ENCODE peak calls at places on chromosomes 1 and 21, in seven cellular contexts. One of them, this sample, is unnamed.
A peak's percentile ranks its signal among the peaks of the same experiment; 100 is the strongest.

GRCh38 chr21:36579898-36580297 is 100.0 kb upstream of the CLDN14 start:
- DNase-seq in right atrium auricular region: no peak
- DNase-seq in lower lobe of right lung: no peak
- DNase-seq in HFFc6: no peak
- DNase-seq in fibroblast of pulmonary artery: no peak
- DNase-seq in cardiac muscle cell: no peak
- DNase-seq in D721Med: no peak
- DNase-seq in this sample: no peak

GRCh38 chr1:156060937-156061636 is at the start of gene RAB25:
- DNase-seq in right atrium auricular region: no peak
- DNase-seq in lower lobe of right lung: peak; percentile 84
- DNase-seq in HFFc6: no peak
- DNase-seq in fibroblast of pulmonary artery: no peak
- DNase-seq in cardiac muscle cell: no peak
- DNase-seq in D721Med: no peak
- DNase-seq in this sample: no peak

GRCh38 chr1:210617306-210617705 is 288.6 kb downstream of the HHAT start:
- DNase-seq in right atrium auricular region: no peak
- DNase-seq in lower lobe of right lung: no peak
- DNase-seq in HFFc6: no peak
- DNase-seq in fibroblast of pulmonary artery: no peak
- DNase-seq in cardiac muscle cell: no peak
- DNase-seq in D721Med: no peak
- DNase-seq in this sample: no peak

GRCh38 chr1:200392625-200393185 is 17.1 kb downstream of the ZNF281 start:
- DNase-seq in right atrium auricular region: no peak
- DNase-seq in lower lobe of right lung: no peak
- DNase-seq in HFFc6: no peak
- DNase-seq in fibroblast of pulmonary artery: no peak
- DNase-seq in cardiac muscle cell: no peak
- DNase-seq in D721Med: no peak
- DNase-seq in this sample: no peak

GRCh38 chr1:88216441-88216840 is 467.6 kb upstream of the PKN2 start:
- DNase-seq in right atrium auricular region: no peak
- DNase-seq in lower lobe of right lung: no peak
- DNase-seq in HFFc6: no peak
- DNase-seq in fibroblast of pulmonary artery: no peak
- DNase-seq in cardiac muscle cell: no peak
- DNase-seq in D721Med: no peak
- DNase-seq in this sample: no peak

GRCh38 chr1:38003261-38004250 is 1.8 kb downstream of the FHL3 start:
- DNase-seq in right atrium auricular region: no peak
- DNase-seq in lower lobe of right lung: no peak
- DNase-seq in HFFc6: no peak
- DNase-seq in fibroblast of pulmonary artery: no peak
- DNase-seq in cardiac muscle cell: no peak
- DNase-seq in D721Med: no peak
- DNase-seq in this sample: no peak

GRCh38 chr1:16922466-16922865 is 735 bp downstream of the CROCC start:
- DNase-seq in right atrium auricular region: no peak
- DNase-seq in lower lobe of right lung: peak; percentile 25
- DNase-seq in HFFc6: no peak
- DNase-seq in fibroblast of pulmonary artery: no peak
- DNase-seq in cardiac muscle cell: no peak
- DNase-seq in D721Med: no peak
- DNase-seq in this sample: no peak

GRCh38 chr1:153371231-153371630 is 4.2 kb downstream of the S100A12 start:
- DNase-seq in right atrium auricular region: no peak
- DNase-seq in lower lobe of right lung: no peak
- DNase-seq in HFFc6: no peak
- DNase-seq in fibroblast of pulmonary artery: no peak
- DNase-seq in cardiac muscle cell: no peak
- DNase-seq in D721Med: no peak
- DNase-seq in this sample: no peak

GRCh38 chr1:93980320-93980744 is 71.1 kb upstream of the GCLM start:
- DNase-seq in right atrium auricular region: no peak
- DNase-seq in lower lobe of right lung: no peak
- DNase-seq in HFFc6: no peak
- DNase-seq in fibroblast of pulmonary artery: no peak
- DNase-seq in cardiac muscle cell: peak; percentile 21
- DNase-seq in D721Med: no peak
- DNase-seq in this sample: no peak

GRCh38 chr1:27556781-27557595 is 47.0 kb downstream of the AHDC1 start:
- DNase-seq in right atrium auricular region: peak; percentile 96
- DNase-seq in lower lobe of right lung: peak; percentile 95
- DNase-seq in HFFc6: peak; percentile 89
- DNase-seq in fibroblast of pulmonary artery: peak; percentile 98
- DNase-seq in cardiac muscle cell: peak; percentile 83
- DNase-seq in D721Med: peak; percentile 94
- DNase-seq in this sample: peak; percentile 98

GRCh38 chr1:63173161-63173560 is 149.2 kb upstream of the FOXD3 start:
- DNase-seq in right atrium auricular region: no peak
- DNase-seq in lower lobe of right lung: no peak
- DNase-seq in HFFc6: no peak
- DNase-seq in fibroblast of pulmonary artery: no peak
- DNase-seq in cardiac muscle cell: no peak
- DNase-seq in D721Med: no peak
- DNase-seq in this sample: no peak

GRCh38 chr21:46063734-46064680 is 33.9 kb upstream of the COL6A2 start:
- DNase-seq in right atrium auricular region: peak; percentile 54
- DNase-seq in lower lobe of right lung: peak; percentile 39
- DNase-seq in HFFc6: no peak
- DNase-seq in fibroblast of pulmonary artery: no peak
- DNase-seq in cardiac muscle cell: no peak
- DNase-seq in D721Med: no peak
- DNase-seq in this sample: peak; percentile 70

GRCh38 chr1:91511386-91511785 is 10.7 kb downstream of the CDC7 start:
- DNase-seq in right atrium auricular region: no peak
- DNase-seq in lower lobe of right lung: no peak
- DNase-seq in HFFc6: peak; percentile 52
- DNase-seq in fibroblast of pulmonary artery: peak; percentile 74
- DNase-seq in cardiac muscle cell: peak; percentile 54
- DNase-seq in D721Med: no peak
- DNase-seq in this sample: no peak

GRCh38 chr21:41507521-41508414 is at the start of gene TMPRSS2:
- DNase-seq in right atrium auricular region: no peak
- DNase-seq in lower lobe of right lung: peak; percentile 88
- DNase-seq in HFFc6: no peak
- DNase-seq in fibroblast of pulmonary artery: no peak
- DNase-seq in cardiac muscle cell: peak; percentile 55
- DNase-seq in D721Med: no peak
- DNase-seq in this sample: no peak

GRCh38 chr1:211632808-211633522 is 42.5 kb downstream of the NEK2 start:
- DNase-seq in right atrium auricular region: no peak
- DNase-seq in lower lobe of right lung: peak; percentile 44
- DNase-seq in HFFc6: no peak
- DNase-seq in fibroblast of pulmonary artery: peak; percentile 75
- DNase-seq in cardiac muscle cell: no peak
- DNase-seq in D721Med: no peak
- DNase-seq in this sample: no peak

GRCh38 chr1:15956150-15956549 is 19.8 kb downstream of the ZBTB17 start:
- DNase-seq in right atrium auricular region: no peak
- DNase-seq in lower lobe of right lung: no peak
- DNase-seq in HFFc6: peak; percentile 60
- DNase-seq in fibroblast of pulmonary artery: no peak
- DNase-seq in cardiac muscle cell: peak; percentile 49
- DNase-seq in D721Med: no peak
- DNase-seq in this sample: no peak

GRCh38 chr1:205298191-205298994 is 23.2 kb downstream of the NUAK2 start:
- DNase-seq in right atrium auricular region: no peak
- DNase-seq in lower lobe of right lung: no peak
- DNase-seq in HFFc6: peak; percentile 93
- DNase-seq in fibroblast of pulmonary artery: peak; percentile 97
- DNase-seq in cardiac muscle cell: no peak
- DNase-seq in D721Med: no peak
- DNase-seq in this sample: no peak

GRCh38 chr21:36156815-36157670 is at the start of gene DOP1B:
- DNase-seq in right atrium auricular region: no peak
- DNase-seq in lower lobe of right lung: no peak
- DNase-seq in HFFc6: no peak
- DNase-seq in fibroblast of pulmonary artery: no peak
- DNase-seq in cardiac muscle cell: no peak
- DNase-seq in D721Med: no peak
- DNase-seq in this sample: peak; percentile 86

GRCh38 chr1:231279081-231279480 is 38.1 kb downstream of the GNPAT start:
- DNase-seq in right atrium auricular region: no peak
- DNase-seq in lower lobe of right lung: no peak
- DNase-seq in HFFc6: no peak
- DNase-seq in fibroblast of pulmonary artery: peak; percentile 70
- DNase-seq in cardiac muscle cell: no peak
- DNase-seq in D721Med: no peak
- DNase-seq in this sample: no peak

GRCh38 chr1:204970897-204971296 is 72.1 kb upstream of the CNTN2 start:
- DNase-seq in right atrium auricular region: no peak
- DNase-seq in lower lobe of right lung: no peak
- DNase-seq in HFFc6: no peak
- DNase-seq in fibroblast of pulmonary artery: no peak
- DNase-seq in cardiac muscle cell: no peak
- DNase-seq in D721Med: no peak
- DNase-seq in this sample: no peak

GRCh38 chr1:245856944-245857531 is 650.0 kb downstream of the SMYD3 start:
- DNase-seq in right atrium auricular region: no peak
- DNase-seq in lower lobe of right lung: no peak
- DNase-seq in HFFc6: peak; percentile 65
- DNase-seq in fibroblast of pulmonary artery: peak; percentile 88
- DNase-seq in cardiac muscle cell: no peak
- DNase-seq in D721Med: no peak
- DNase-seq in this sample: no peak

GRCh38 chr1:207670192-207670591 is 25.3 kb downstream of the CR1L start:
- DNase-seq in right atrium auricular region: no peak
- DNase-seq in lower lobe of right lung: no peak
- DNase-seq in HFFc6: no peak
- DNase-seq in fibroblast of pulmonary artery: no peak
- DNase-seq in cardiac muscle cell: no peak
- DNase-seq in D721Med: no peak
- DNase-seq in this sample: no peak

GRCh38 chr1:207670997-207671396 is 26.1 kb downstream of the CR1L start:
- DNase-seq in right atrium auricular region: no peak
- DNase-seq in lower lobe of right lung: no peak
- DNase-seq in HFFc6: no peak
- DNase-seq in fibroblast of pulmonary artery: no peak
- DNase-seq in cardiac muscle cell: no peak
- DNase-seq in D721Med: no peak
- DNase-seq in this sample: no peak

GRCh38 chr1:207669469-207670111 is 24.7 kb downstream of the CR1L start:
- DNase-seq in right atrium auricular region: no peak
- DNase-seq in lower lobe of right lung: no peak
- DNase-seq in HFFc6: no peak
- DNase-seq in fibroblast of pulmonary artery: no peak
- DNase-seq in cardiac muscle cell: no peak
- DNase-seq in D721Med: no peak
- DNase-seq in this sample: no peak

GRCh38 chr1:207673399-207673798 is 28.5 kb downstream of the CR1L start:
- DNase-seq in right atrium auricular region: no peak
- DNase-seq in lower lobe of right lung: no peak
- DNase-seq in HFFc6: no peak
- DNase-seq in fibroblast of pulmonary artery: no peak
- DNase-seq in cardiac muscle cell: no peak
- DNase-seq in D721Med: no peak
- DNase-seq in this sample: no peak

GRCh38 chr1:207672525-207673130 is 27.7 kb downstream of the CR1L start:
- DNase-seq in right atrium auricular region: no peak
- DNase-seq in lower lobe of right lung: no peak
- DNase-seq in HFFc6: peak; percentile 56
- DNase-seq in fibroblast of pulmonary artery: peak; percentile 37
- DNase-seq in cardiac muscle cell: peak; percentile 56
- DNase-seq in D721Med: no peak
- DNase-seq in this sample: no peak
- TF ChIP-seq CTCF in right atrium auricular region: peak; percentile 27
- TF ChIP-seq CTCF in lower lobe of right lung: peak; percentile 40
- TF ChIP-seq CTCF in HFFc6: peak; percentile 77
- TF ChIP-seq CTCF in fibroblast of pulmonary artery: peak; percentile 37
- TF ChIP-seq CTCF in cardiac muscle cell: no peak
- TF ChIP-seq CTCF in D721Med: peak; percentile 63
- TF ChIP-seq CTCF in this sample: peak; percentile 25

GRCh38 chr1:71222668-71223067 is 141.8 kb upstream of the ZRANB2 start:
- DNase-seq in right atrium auricular region: no peak
- DNase-seq in lower lobe of right lung: no peak
- DNase-seq in HFFc6: no peak
- DNase-seq in fibroblast of pulmonary artery: peak; percentile 6
- DNase-seq in cardiac muscle cell: no peak
- DNase-seq in D721Med: no peak
- DNase-seq in this sample: no peak

GRCh38 chr1:71228236-71228635 is 147.4 kb upstream of the ZRANB2 start:
- DNase-seq in right atrium auricular region: no peak
- DNase-seq in lower lobe of right lung: no peak
- DNase-seq in HFFc6: no peak
- DNase-seq in fibroblast of pulmonary artery: no peak
- DNase-seq in cardiac muscle cell: no peak
- DNase-seq in D721Med: no peak
- DNase-seq in this sample: no peak

GRCh38 chr1:71228727-71229371 is 148.0 kb upstream of the ZRANB2 start:
- DNase-seq in right atrium auricular region: no peak
- DNase-seq in lower lobe of right lung: no peak
- DNase-seq in HFFc6: no peak
- DNase-seq in fibroblast of pulmonary artery: no peak
- DNase-seq in cardiac muscle cell: peak; percentile 34
- DNase-seq in D721Med: no peak
- DNase-seq in this sample: no peak

GRCh38 chr1:71223949-71224348 is 143.1 kb upstream of the ZRANB2 start:
- DNase-seq in right atrium auricular region: no peak
- DNase-seq in lower lobe of right lung: no peak
- DNase-seq in HFFc6: no peak
- DNase-seq in fibroblast of pulmonary artery: no peak
- DNase-seq in cardiac muscle cell: no peak
- DNase-seq in D721Med: no peak
- DNase-seq in this sample: no peak

DNA sequence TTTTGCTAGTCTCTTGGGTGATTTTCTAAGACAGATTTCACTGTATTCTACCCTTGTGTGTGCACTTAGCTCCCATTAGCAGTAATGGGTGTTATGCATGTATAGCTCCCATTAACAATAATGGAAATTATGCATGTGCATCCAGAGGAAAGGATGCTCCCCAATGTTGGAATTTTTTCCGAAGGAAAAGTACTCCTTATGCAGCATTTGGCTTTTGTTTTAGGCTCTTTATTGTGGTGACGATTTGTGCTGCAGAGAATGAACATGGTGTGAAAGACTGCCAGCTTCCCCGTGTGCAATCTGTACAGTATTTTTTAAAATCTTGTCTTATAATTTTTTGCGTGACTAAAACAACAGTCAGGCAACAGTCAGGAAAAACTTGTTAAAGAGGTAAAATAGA is 144.1 kb upstream of the ZRANB2 start:
- DNase-seq in right atrium auricular region: no peak
- DNase-seq in lower lobe of right lung: no peak
- DNase-seq in HFFc6: no peak
- DNase-seq in fibroblast of pulmonary artery: no peak
- DNase-seq in cardiac muscle cell: no peak
- DNase-seq in D721Med: no peak
- DNase-seq in this sample: no peak
- TF ChIP-seq CTCF in right atrium auricular region: no peak
- TF ChIP-seq CTCF in lower lobe of right lung: no peak
- TF ChIP-seq CTCF in HFFc6: no peak
- TF ChIP-seq CTCF in fibroblast of pulmonary artery: no peak
- TF ChIP-seq CTCF in cardiac muscle cell: no peak
- TF ChIP-seq CTCF in D721Med: no peak
- TF ChIP-seq CTCF in this sample: no peak

GRCh38 chr1:3536796-3537195 is 74.5 kb downstream of the MEGF6 start:
- DNase-seq in right atrium auricular region: no peak
- DNase-seq in lower lobe of right lung: no peak
- DNase-seq in HFFc6: no peak
- DNase-seq in fibroblast of pulmonary artery: no peak
- DNase-seq in cardiac muscle cell: no peak
- DNase-seq in D721Med: no peak
- DNase-seq in this sample: no peak
- TF ChIP-seq CTCF in right atrium auricular region: no peak
- TF ChIP-seq CTCF in lower lobe of right lung: no peak
- TF ChIP-seq CTCF in HFFc6: no peak
- TF ChIP-seq CTCF in fibroblast of pulmonary artery: no peak
- TF ChIP-seq CTCF in cardiac muscle cell: no peak
- TF ChIP-seq CTCF in D721Med: no peak
- TF ChIP-seq CTCF in this sample: no peak

GRCh38 chr1:71343686-71344416 is 263.0 kb upstream of the ZRANB2 start:
- DNase-seq in right atrium auricular region: no peak
- DNase-seq in lower lobe of right lung: no peak
- DNase-seq in HFFc6: no peak
- DNase-seq in fibroblast of pulmonary artery: no peak
- DNase-seq in cardiac muscle cell: no peak
- DNase-seq in D721Med: no peak
- DNase-seq in this sample: no peak
- TF ChIP-seq CTCF in right atrium auricular region: no peak
- TF ChIP-seq CTCF in lower lobe of right lung: no peak
- TF ChIP-seq CTCF in HFFc6: peak; percentile 38
- TF ChIP-seq CTCF in fibroblast of pulmonary artery: peak; percentile 25
- TF ChIP-seq CTCF in cardiac muscle cell: no peak
- TF ChIP-seq CTCF in D721Med: no peak
- TF ChIP-seq CTCF in this sample: no peak